ENCODE peak calls at places on chromosome 15, in nine cellular contexts. E is Peyer's patch, S is adrenal gland, F is thoracic aorta, G is heart left ventricle, O is cardiac muscle cell, I is mucosa of descending colon, P is ovary, D is astrocyte. C is an unnamed sample.

GRCh38 chr15:55802600-55803376 is 59.8 kb upstream of the PRTG start:
- DNase-seq in E (no peak), S (no peak), F (no peak), G (no peak), O (peak; percentile 68), I (no peak), P (no peak), D (no peak), C (no peak)

GRCh38 chr15:89492934-89493631 is 3.3 kb downstream of the RHCG start:
- DNase-seq in E (no peak), S (no peak), F (no peak), G (no peak), O (no peak), I (no peak), P (no peak), D (no peak), C (no peak)

GRCh38 chr15:79682285-79682684 is 214.5 kb downstream of the MTHFS start:
- DNase-seq in E (no peak), S (peak; percentile 38), F (no peak), G (peak; percentile 48), O (no peak), I (peak; percentile 4), P (peak; percentile 39), D (peak; percentile 82), C (no peak)

GRCh38 chr15:76169013-76169412 is 109.2 kb downstream of the TMEM266 start:
- DNase-seq in E (no peak), S (no peak), F (no peak), G (no peak), O (no peak), I (no peak), P (no peak), D (no peak), C (no peak)

GRCh38 chr15:62740141-62741004 is 302.2 kb upstream of the TPM1 start:
- DNase-seq in E (no peak), S (no peak), F (no peak), G (no peak), O (no peak), I (no peak), P (no peak), D (peak; percentile 48), C (no peak)

GRCh38 chr15:70401709-70402108 is 304.0 kb upstream of the TLE3 start:
- DNase-seq in E (no peak), S (no peak), F (no peak), G (no peak), O (no peak), I (no peak), P (no peak), D (no peak), C (no peak)

GRCh38 chr15:38670142-38671002 is 105.8 kb upstream of the RASGRP1 start:
- DNase-seq in E (peak; percentile 80), S (no peak), F (no peak), G (no peak), O (no peak), I (peak; percentile 33), P (no peak), D (no peak), C (no peak)

GRCh38 chr15:68633181-68634121 is 54.7 kb downstream of the CORO2B start:
- DNase-seq in E (no peak), S (no peak), F (no peak), G (no peak), O (no peak), I (no peak), P (no peak), D (no peak), C (no peak)

GRCh38 chr15:73709241-73709640 is 25.1 kb downstream of the CD276 start:
- DNase-seq in E (no peak), S (no peak), F (no peak), G (no peak), O (no peak), I (no peak), P (no peak), D (no peak), C (no peak)

GRCh38 chr15:65339926-65340325 is 35.4 kb downstream of the RNU5B-1 start:
- DNase-seq in E (no peak), S (no peak), F (no peak), G (no peak), O (no peak), I (peak; percentile 75), P (no peak), D (no peak), C (no peak)

GRCh38 chr15:69321041-69321554 is 22.4 kb downstream of the PAQR5 start:
- DNase-seq in E (no peak), S (no peak), F (no peak), G (no peak), O (no peak), I (peak; percentile 77), P (no peak), D (no peak), C (no peak)

GRCh38 chr15:96560246-96560895 is 229.9 kb downstream of the NR2F2 start:
- DNase-seq in E (no peak), S (no peak), F (no peak), G (no peak), O (no peak), I (no peak), P (no peak), D (no peak), C (no peak)

GRCh38 chr15:57890878-57891277 is 174.6 kb downstream of the ALDH1A2 start:
- DNase-seq in E (no peak), S (no peak), F (no peak), G (no peak), O (no peak), I (no peak), P (no peak), D (no peak), C (no peak)

DNA sequence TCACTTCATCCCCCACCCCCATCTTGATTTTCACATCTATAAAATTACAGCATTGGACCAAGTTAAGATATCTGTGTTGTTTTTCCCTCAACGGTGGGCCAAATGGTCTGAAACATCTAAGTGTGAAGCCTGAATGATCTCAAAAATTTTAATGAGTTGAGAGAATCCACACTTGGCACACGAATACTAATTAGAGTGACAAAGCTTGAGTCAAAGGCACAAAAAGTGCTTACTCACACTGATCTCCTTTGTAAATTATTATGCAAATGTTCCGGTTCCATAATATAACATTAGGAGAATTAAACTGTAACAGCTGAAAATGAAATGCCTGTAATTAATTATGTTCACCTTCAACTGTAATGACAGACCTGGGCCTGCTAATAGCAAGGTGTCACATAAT is 33.6 kb downstream of the GPR176 start:
- DNase-seq in E (no peak), S (no peak), F (no peak), G (no peak), O (no peak), I (no peak), P (no peak), D (no peak), C (no peak)
- H3K4me1 ChIP-seq in E (no peaks in the 10 kb centered on the region), S (peaks cover 3% of the 10 kb centered on the region), F (peaks cover 18% of the 10 kb centered on the region), G (no peaks in the 10 kb centered on the region), O (peaks cover 3% of the 10 kb centered on the region), I (peaks cover 20% of the 10 kb centered on the region), P (peaks cover 2% of the 10 kb centered on the region), D (peaks cover 19% of the 10 kb centered on the region), C (no peaks in the 10 kb centered on the region)

DNA sequence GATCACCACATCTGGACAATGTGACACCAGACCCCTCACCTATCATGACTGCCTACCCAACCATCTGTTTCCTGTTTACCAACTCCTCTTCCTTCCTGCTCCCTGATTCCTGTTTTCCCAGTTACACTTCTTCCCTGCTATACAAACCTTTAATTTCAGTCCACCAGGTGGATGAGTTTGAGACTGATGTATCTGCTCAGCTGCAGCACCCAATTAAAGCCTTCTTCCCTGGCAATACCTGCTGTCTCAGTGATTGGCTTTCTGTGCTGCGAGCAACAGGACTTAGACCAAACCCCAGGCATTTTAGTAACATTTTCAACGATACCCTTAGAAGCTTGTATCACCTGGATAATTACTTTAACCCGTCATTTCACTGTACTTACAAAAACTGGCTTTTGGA is 968.2 kb upstream of the NR2F2 start:
- DNase-seq in E (no peak), S (no peak), F (no peak), G (no peak), O (no peak), I (no peak), P (no peak), D (no peak), C (no peak)
- TF ChIP-seq CTCF in E (no peak), S (no peak), F (no peak), G (no peak), O (no peak), I (no peak), P (no peak), D (no peak), C (no peak)

GRCh38 chr15:51245628-51246027 is 92.8 kb downstream of the CYP19A1 start:
- DNase-seq in E (no peak), S (no peak), F (no peak), G (no peak), O (no peak), I (no peak), P (no peak), D (no peak), C (no peak)

GRCh38 chr15:51244366-51244977 is 93.9 kb downstream of the CYP19A1 start:
- DNase-seq in E (no peak), S (no peak), F (no peak), G (no peak), O (no peak), I (no peak), P (no peak), D (no peak), C (no peak)

GRCh38 chr15:51240066-51240465 is 98.3 kb downstream of the CYP19A1 start:
- DNase-seq in E (no peak), S (no peak), F (no peak), G (no peak), O (no peak), I (no peak), P (no peak), D (no peak), C (no peak)

GRCh38 chr15:51237816-51238215 is 100.6 kb downstream of the CYP19A1 start:
- DNase-seq in E (no peak), S (no peak), F (no peak), G (no peak), O (no peak), I (no peak), P (no peak), D (no peak), C (no peak)

DNA sequence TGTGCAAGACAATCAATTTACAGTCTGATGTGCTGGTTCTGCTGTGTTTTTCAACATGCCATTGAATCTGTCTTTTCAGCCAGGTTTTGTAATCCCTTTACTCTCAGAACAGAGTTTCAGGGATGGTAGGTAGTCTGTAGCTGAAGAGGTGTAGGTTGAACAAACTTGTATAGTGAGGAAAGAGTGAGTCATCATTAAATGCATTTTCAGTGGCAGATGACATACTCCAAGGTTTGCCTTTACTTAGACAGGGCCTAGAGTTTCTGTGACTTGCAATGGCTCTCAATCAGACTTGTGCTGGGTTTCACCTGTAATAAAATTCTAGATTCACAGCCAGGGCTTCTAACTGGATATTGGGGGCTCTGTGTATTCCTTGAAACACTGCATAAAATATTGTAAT is 94.6 kb downstream of the CYP19A1 start:
- DNase-seq in E (no peak), S (no peak), F (no peak), G (no peak), O (no peak), I (no peak), P (no peak), D (no peak), C (no peak)
- H3K4me1 ChIP-seq in E (no peaks in the 10 kb centered on the region), S (no peaks in the 10 kb centered on the region), F (no peaks in the 10 kb centered on the region), G (peaks cover 5% of the 10 kb centered on the region), O (peaks cover 10% of the 10 kb centered on the region), I (no peaks in the 10 kb centered on the region), P (peaks cover 3% of the 10 kb centered on the region), D (no peaks in the 10 kb centered on the region), C (no peaks in the 10 kb centered on the region)

DNA sequence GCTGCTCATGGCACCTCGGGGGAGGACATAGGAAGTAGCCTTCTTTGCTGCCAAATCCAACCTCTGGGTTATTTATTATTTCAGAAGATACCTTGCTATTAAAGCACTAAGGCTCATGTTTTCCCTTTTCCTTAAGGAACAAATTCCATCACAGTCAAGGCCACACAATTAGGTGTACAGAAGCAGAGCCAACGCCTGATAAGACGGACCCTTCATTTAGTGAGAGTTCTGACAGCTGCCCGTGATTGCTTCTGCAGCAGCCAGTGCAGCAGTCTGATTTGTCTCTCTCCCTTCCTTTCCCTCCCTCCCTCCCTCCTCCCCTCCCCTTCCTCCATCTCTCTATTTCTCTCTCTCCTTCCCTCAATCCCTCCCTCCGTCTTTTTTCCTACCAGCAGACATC is 87.1 kb upstream of the ONECUT1 start:
- DNase-seq in E (no peak), S (no peak), F (no peak), G (no peak), O (peak; percentile 12), I (no peak), P (no peak), D (no peak), C (no peak)
- TF ChIP-seq CTCF in E (no peak), S (no peak), F (no peak), G (no peak), O (no peak), I (no peak), P (no peak), D (no peak), C (no peak)

C was measured in right atrium auricular region.